ENCODE peak calls at places on chromosomes 13 and 19, in five cellular contexts. J is GM04503, Y is left ventricle myocardium inferior, C is mammary epithelial cell, A is AG09309. H is an unnamed sample.

GRCh38 chr13:49869514-49869913 is 66.6 kb downstream of the SPRYD7 start:
- DNase-seq in C (no peak), J (no peak), Y (no peak), A (no peak), H (no peak)

GRCh38 chr19:38703509-38703908 is 40.8 kb downstream of the CAPN12 start:
- DNase-seq in C (no peak), J (no peak), A (no peak), Y (no peak), H (no peak)

GRCh38 chr13:43016226-43016625 is 7.2 kb upstream of the DNAJC15 start:
- DNase-seq in A (no peak), C (no peak), Y (no peak), J (no peak), H (no peak)

GRCh38 chr19:19514215-19514633 is 1.1 kb downstream of the TSSK6 start:
- DNase-seq in A (no peak), J (no peak), Y (peak), C (no peak), H (no peak)

GRCh38 chr13:27679896-27680295 is 58.2 kb downstream of the POLR1D start:
- DNase-seq in A (no peak), J (no peak), Y (no peak), C (no peak), H (no peak)

GRCh38 chr19:8149261-8150094 is at the start of gene FBN3:
- DNase-seq in C (no peak), J (no peak), Y (no peak), A (no peak), H (no peak)

GRCh38 chr19:40599331-40600085 is 1.7 kb upstream of the LTBP4 start:
- DNase-seq in A (no peak), C (no peak), Y (no peak), J (no peak), H (no peak)

GRCh38 chr13:113901231-113901630 is 37.4 kb upstream of the GAS6 start:
- DNase-seq in J (no peak), Y (no peak), C (no peak), A (no peak), H (no peak)

GRCh38 chr19:49439841-49440240 is 1.5 kb downstream of the SLC17A7 start:
- DNase-seq in A (no peak), C (no peak), J (no peak), Y (no peak), H (no peak)